ENCODE peak calls at places on chromosome 13, in eight cellular contexts. X is HEK293T; N is D341Med; K is glutamatergic neuron; F is upper lobe of right lung; Q is HCEC 1CT; P is fibroblast of lung; O is stimulated activated CD4-positive, alpha-beta T cell treated with anti-CD3 and anti-CD28 coated beads, Interleukin-2, amount 100 ng/mL, for 48 hours. E is an unnamed sample.

GRCh38 chr13:28750187-28751045 is 31.6 kb upstream of the SLC46A3 start:
- DNase-seq in X (no peak), N (no peak), K (no peak), F (no peak), Q (no peak), P (no peak), O (no peak), E (no peak)

GRCh38 chr13:46995874-46996273 is 99.0 kb upstream of the HTR2A start:
- DNase-seq in X (no peak), N (no peak), K (no peak), F (no peak), Q (no peak), P (no peak), O (no peak), E (no peak)

GRCh38 chr13:60268203-60268555 is 104.5 kb upstream of the DIAPH3 start:
- DNase-seq in X (no peak), N (no peak), K (no peak), F (no peak), Q (no peak), P (no peak), O (no peak), E (no peak)

GRCh38 chr13:25478186-25478585 is 106.4 kb downstream of the ATP8A2 start:
- DNase-seq in X (no peak), N (no peak), K (no peak), F (no peak), Q (no peak), P (peak; percentile 4), O (no peak), E (no peak)

GRCh38 chr13:27374650-27375049 is 49.8 kb upstream of the GTF3A start:
- DNase-seq in X (peak; percentile 81), N (peak; percentile 74), K (peak; percentile 63), F (no peak), Q (peak; percentile 85), P (peak; percentile 85), O (peak; percentile 40), E (peak; percentile 91)

GRCh38 chr13:109869312-109870237 is 83.2 kb upstream of the IRS2 start:
- DNase-seq in X (no peak), N (no peak), K (no peak), F (peak; percentile 86), Q (peak; percentile 84), P (peak; percentile 63), O (no peak), E (peak; percentile 48)

GRCh38 chr13:36795463-36795862 is 23.6 kb upstream of the RFXAP start:
- DNase-seq in X (no peak), N (no peak), K (no peak), F (no peak), Q (no peak), P (no peak), O (no peak), E (no peak)

GRCh38 chr13:48944221-48944620 is 31.5 kb upstream of the FNDC3A start:
- DNase-seq in X (no peak), N (no peak), K (no peak), F (no peak), Q (no peak), P (peak; percentile 27), O (no peak), E (no peak)

GRCh38 chr13:33931397-33931987 is 113.5 kb downstream of the RFC3 start:
- DNase-seq in X (peak; percentile 40), N (peak; percentile 47), K (no peak), F (no peak), Q (peak; percentile 2), P (peak; percentile 65), O (no peak), E (peak; percentile 85)

GRCh38 chr13:98326274-98326673 is 149.2 kb upstream of the RNF113B start:
- DNase-seq in X (no peak), N (no peak), K (no peak), F (no peak), Q (no peak), P (no peak), O (no peak), E (no peak)

GRCh38 chr13:35468195-35468594 is 8.3 kb downstream of the MAB21L1 start:
- DNase-seq in X (no peak), N (no peak), K (no peak), F (no peak), Q (no peak), P (no peak), O (no peak), E (no peak)